ENCODE peak calls at places on chromosome 4, in seven cellular contexts. N is neuronal stem cell, V is IMR-90, L is H9, S is H1, F is mesenchymal stem cell, Q is trophoblast cell. J is an unnamed sample. For H3K4me1, the result is how much of the 10 kb centered on the place peaks cover.

GRCh38 chr4:15956179-15956850 is 6.7 kb downstream of the FGFBP2 start:
- DNase-seq in L (peak), S (peak), V (peak), F (peak), N (peak), Q (peak), J (peak)

GRCh38 chr4:171130126-171130801 is 682.9 kb upstream of the GALNTL6 start:
- DNase-seq in S (no peak), Q (no peak), N (no peak), L (no peak), F (no peak), V (no peak), J (peak)

GRCh38 chr4:164931551-164932324 is 45.7 kb downstream of the TRIM61 start:
- DNase-seq in F (no peak), L (no peak), V (no peak), S (no peak), N (no peak), Q (peak), J (peak)

GRCh38 chr4:85964298-85964697 is 395.6 kb downstream of the MAPK10 start:
- DNase-seq in V (no peak), S (no peak), L (no peak), F (no peak), N (no peak), Q (no peak), J (no peak)

GRCh38 chr4:143375326-143376073 is 38.8 kb downstream of the GAB1 start:
- DNase-seq in F (peak), N (no peak), V (no peak), L (peak), Q (no peak), S (no peak), J (peak)

GRCh38 chr4:128757712-128758111 is 51.8 kb upstream of the JADE1 start:
- DNase-seq in Q (no peak), N (no peak), V (peak), L (peak), F (peak), S (no peak), J (peak)

GRCh38 chr4:89799071-89799470 is 37.9 kb downstream of the SNCA start:
- DNase-seq in Q (no peak), L (no peak), V (no peak), S (no peak), F (no peak), N (no peak), J (no peak)

GRCh38 chr4:26766142-26766541 is 94.5 kb upstream of the STIM2 start:
- DNase-seq in L (no peak), S (no peak), V (no peak), F (no peak), Q (no peak), N (no peak), J (no peak)

GRCh38 chr4:139773560-139774318 is 108.1 kb downstream of the MGST2 start:
- DNase-seq in N (no peak), V (no peak), L (no peak), Q (no peak), S (no peak), F (no peak), J (no peak)

GRCh38 chr4:43241104-43241503 is 348.6 kb downstream of the GRXCR1 start:
- DNase-seq in N (no peak), V (no peak), Q (no peak), F (no peak), S (no peak), L (no peak), J (no peak)

GRCh38 chr4:125368161-125368560 is 53.4 kb downstream of the FAT4 start:
- DNase-seq in S (no peak), F (peak), L (no peak), Q (no peak), N (no peak), V (peak), J (no peak)

GRCh38 chr4:99822734-99823133 is 6.1 kb downstream of the DAPP1 start:
- DNase-seq in V (no peak), S (no peak), F (no peak), L (no peak), N (no peak), Q (no peak), J (no peak)

GRCh38 chr4:86019906-86020305 is 339.9 kb downstream of the MAPK10 start:
- DNase-seq in N (no peak), Q (no peak), F (no peak), S (no peak), V (no peak), L (no peak), J (no peak)

GRCh38 chr4:24772952-24773351 is 22.4 kb upstream of the SOD3 start:
- DNase-seq in S (no peak), F (no peak), L (no peak), V (no peak), Q (no peak), N (no peak), J (no peak)

GRCh38 chr4:24772061-24772705 is 23.2 kb upstream of the SOD3 start:
- DNase-seq in Q (no peak), F (no peak), L (no peak), S (no peak), N (no peak), V (no peak), J (no peak)

GRCh38 chr4:24768604-24769003 is 26.8 kb upstream of the SOD3 start:
- DNase-seq in F (no peak), Q (no peak), S (no peak), V (no peak), N (no peak), L (no peak), J (no peak)

GRCh38 chr4:24770111-24770584 is 25.2 kb upstream of the SOD3 start:
- DNase-seq in Q (no peak), S (no peak), F (peak), N (no peak), V (peak), L (no peak), J (peak)

GRCh38 chr4:24771241-24771640 is 24.1 kb upstream of the SOD3 start:
- DNase-seq in S (no peak), V (no peak), N (no peak), F (no peak), Q (no peak), L (no peak), J (no peak)
- H3K4ac ChIP-seq in S (no peak), V (peak), N (no peak), F (no peak), Q (no peak), L (no peak), J (no peak)

GRCh38 chr4:62531250-62531649 is 1331.1 kb downstream of the ADGRL3 start:
- DNase-seq in V (no peak), L (peak), S (no peak), N (peak), F (no peak), Q (no peak), J (peak)
- H3K4me1 ChIP-seq in V (under half), L (under half), S (under half), N (under half), F (under half), Q (under half), J (under half)

GRCh38 chr4:3041192-3042142 is 32.9 kb downstream of the HTT-AS start:
- DNase-seq in V (peak), Q (peak), F (peak), N (no peak), L (peak), S (peak), J (peak)
- H2BK5ac ChIP-seq in V (no peak), Q (no peak), F (no peak), N (peak), L (no peak), S (no peak), J (no peak)

GRCh38 chr4:98113005-98113404 is 30.3 kb downstream of the STPG2 start:
- DNase-seq in N (peak), Q (no peak), S (no peak), F (peak), V (peak), L (peak), J (peak)

GRCh38 chr4:98110929-98111328 is 32.3 kb downstream of the STPG2 start:
- DNase-seq in F (no peak), S (no peak), V (no peak), Q (no peak), L (no peak), N (no peak), J (no peak)

DNA sequence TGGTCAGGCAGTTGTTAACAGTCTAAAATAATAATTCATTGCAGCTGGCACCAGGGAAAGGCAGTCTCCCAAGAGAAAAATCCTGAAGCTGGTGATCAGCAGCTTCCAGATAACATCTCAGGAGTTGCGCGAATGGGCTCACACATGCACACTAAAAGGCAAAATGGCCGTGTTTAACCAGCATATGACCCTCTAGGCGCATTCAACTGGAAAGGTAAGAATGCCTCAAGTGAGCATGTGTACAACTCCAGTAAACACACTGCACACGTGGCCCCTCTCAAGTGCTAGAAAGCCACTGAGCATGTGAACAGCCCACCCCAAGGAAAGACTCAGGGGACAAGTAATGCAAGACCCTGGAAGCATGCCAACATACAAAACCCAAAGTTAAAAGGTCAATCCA is 33.1 kb downstream of the STPG2 start:
- DNase-seq in F (no peak), S (no peak), Q (no peak), V (no peak), L (no peak), N (no peak), J (no peak)
- H3K4ac ChIP-seq in F (no peak), S (no peak), Q (no peak), V (no peak), L (no peak), N (no peak), J (no peak)